ENCODE peak calls at places on chromosomes 3 and 15, in seven cellular contexts. One of them, this sample, is unnamed.

GRCh38 chr3:194062825-194063224 is 73.1 kb upstream of the HES1 start:
- DNase-seq in nephron progenitor cell: no peak
- DNase-seq in IMR-90: no peak
- DNase-seq in sigmoid colon: no peak
- DNase-seq in suprapubic skin: no peak
- DNase-seq in ovary: no peak
- DNase-seq in brain microvascular endothelial cell: no peak
- DNase-seq in this sample: no peak

GRCh38 chr15:40289140-40289775 is 6.4 kb upstream of the ANKRD63 start:
- DNase-seq in nephron progenitor cell: no peak
- DNase-seq in IMR-90: no peak
- DNase-seq in sigmoid colon: no peak
- DNase-seq in suprapubic skin: no peak
- DNase-seq in ovary: no peak
- DNase-seq in brain microvascular endothelial cell: no peak
- DNase-seq in this sample: no peak

GRCh38 chr15:90686435-90687218 is 30.5 kb upstream of the BLM start:
- DNase-seq in nephron progenitor cell: no peak
- DNase-seq in IMR-90: peak
- DNase-seq in sigmoid colon: no peak
- DNase-seq in suprapubic skin: no peak
- DNase-seq in ovary: no peak
- DNase-seq in brain microvascular endothelial cell: no peak
- DNase-seq in this sample: no peak

GRCh38 chr3:183022935-183023516 is 42.7 kb upstream of the DCUN1D1 start:
- DNase-seq in nephron progenitor cell: no peak
- DNase-seq in IMR-90: no peak
- DNase-seq in sigmoid colon: no peak
- DNase-seq in suprapubic skin: no peak
- DNase-seq in ovary: no peak
- DNase-seq in brain microvascular endothelial cell: no peak
- DNase-seq in this sample: no peak

GRCh38 chr3:146142757-146143156 is 18.2 kb downstream of the PLOD2 start:
- DNase-seq in nephron progenitor cell: no peak
- DNase-seq in IMR-90: peak
- DNase-seq in sigmoid colon: no peak
- DNase-seq in suprapubic skin: no peak
- DNase-seq in ovary: no peak
- DNase-seq in brain microvascular endothelial cell: peak
- DNase-seq in this sample: no peak

GRCh38 chr15:37135225-37135624 is 34.9 kb upstream of the MEIS2 start:
- DNase-seq in nephron progenitor cell: no peak
- DNase-seq in IMR-90: no peak
- DNase-seq in sigmoid colon: no peak
- DNase-seq in suprapubic skin: no peak
- DNase-seq in ovary: no peak
- DNase-seq in brain microvascular endothelial cell: no peak
- DNase-seq in this sample: no peak

GRCh38 chr3:143783856-143784370 is 64.4 kb downstream of the SLC9A9 start:
- DNase-seq in nephron progenitor cell: no peak
- DNase-seq in IMR-90: no peak
- DNase-seq in sigmoid colon: no peak
- DNase-seq in suprapubic skin: no peak
- DNase-seq in ovary: no peak
- DNase-seq in brain microvascular endothelial cell: peak
- DNase-seq in this sample: no peak

GRCh38 chr3:52678265-52678927 is 7.3 kb downstream of the PBRM1 start:
- DNase-seq in nephron progenitor cell: no peak
- DNase-seq in IMR-90: no peak
- DNase-seq in sigmoid colon: no peak
- DNase-seq in suprapubic skin: no peak
- DNase-seq in ovary: no peak
- DNase-seq in brain microvascular endothelial cell: no peak
- DNase-seq in this sample: no peak

GRCh38 chr15:76930831-76931396 is 635 bp upstream of the RCN2 start:
- DNase-seq in nephron progenitor cell: no peak
- DNase-seq in IMR-90: no peak
- DNase-seq in sigmoid colon: no peak
- DNase-seq in suprapubic skin: no peak
- DNase-seq in ovary: no peak
- DNase-seq in brain microvascular endothelial cell: no peak
- DNase-seq in this sample: no peak

GRCh38 chr3:153397806-153398205 is 235.8 kb downstream of the RAP2B start:
- DNase-seq in nephron progenitor cell: no peak
- DNase-seq in IMR-90: no peak
- DNase-seq in sigmoid colon: no peak
- DNase-seq in suprapubic skin: no peak
- DNase-seq in ovary: no peak
- DNase-seq in brain microvascular endothelial cell: no peak
- DNase-seq in this sample: no peak

GRCh38 chr3:191330309-191330712 is at the start of gene UTS2B:
- DNase-seq in nephron progenitor cell: no peak
- DNase-seq in IMR-90: peak
- DNase-seq in sigmoid colon: no peak
- DNase-seq in suprapubic skin: no peak
- DNase-seq in ovary: no peak
- DNase-seq in brain microvascular endothelial cell: peak
- DNase-seq in this sample: no peak

GRCh38 chr3:65339160-65339559 is 651.4 kb upstream of the ADAMTS9 start:
- DNase-seq in nephron progenitor cell: no peak
- DNase-seq in IMR-90: no peak
- DNase-seq in sigmoid colon: no peak
- DNase-seq in suprapubic skin: no peak
- DNase-seq in ovary: no peak
- DNase-seq in brain microvascular endothelial cell: no peak
- DNase-seq in this sample: no peak

GRCh38 chr15:100553468-100553867 is 24.7 kb upstream of the CERS3 start:
- DNase-seq in nephron progenitor cell: no peak
- DNase-seq in IMR-90: no peak
- DNase-seq in sigmoid colon: no peak
- DNase-seq in suprapubic skin: no peak
- DNase-seq in ovary: no peak
- DNase-seq in brain microvascular endothelial cell: no peak
- DNase-seq in this sample: no peak

GRCh38 chr3:160977776-160978175 is 127.4 kb downstream of the B3GALNT1 start:
- DNase-seq in nephron progenitor cell: no peak
- DNase-seq in IMR-90: no peak
- DNase-seq in sigmoid colon: no peak
- DNase-seq in suprapubic skin: no peak
- DNase-seq in ovary: no peak
- DNase-seq in brain microvascular endothelial cell: no peak
- DNase-seq in this sample: no peak

GRCh38 chr3:4736284-4736861 is 242.9 kb upstream of the BHLHE40 start:
- DNase-seq in nephron progenitor cell: no peak
- DNase-seq in IMR-90: peak
- DNase-seq in sigmoid colon: no peak
- DNase-seq in suprapubic skin: no peak
- DNase-seq in ovary: no peak
- DNase-seq in brain microvascular endothelial cell: no peak
- DNase-seq in this sample: no peak

GRCh38 chr15:63254991-63255390 is 22.4 kb upstream of the APH1B start:
- DNase-seq in nephron progenitor cell: no peak
- DNase-seq in IMR-90: no peak
- DNase-seq in sigmoid colon: no peak
- DNase-seq in suprapubic skin: no peak
- DNase-seq in ovary: no peak
- DNase-seq in brain microvascular endothelial cell: no peak
- DNase-seq in this sample: no peak

GRCh38 chr15:77028451-77029165 is 33.7 kb downstream of the PSTPIP1 start:
- DNase-seq in nephron progenitor cell: no peak
- DNase-seq in IMR-90: no peak
- DNase-seq in sigmoid colon: peak
- DNase-seq in suprapubic skin: peak
- DNase-seq in ovary: peak
- DNase-seq in brain microvascular endothelial cell: no peak
- DNase-seq in this sample: peak

DNA sequence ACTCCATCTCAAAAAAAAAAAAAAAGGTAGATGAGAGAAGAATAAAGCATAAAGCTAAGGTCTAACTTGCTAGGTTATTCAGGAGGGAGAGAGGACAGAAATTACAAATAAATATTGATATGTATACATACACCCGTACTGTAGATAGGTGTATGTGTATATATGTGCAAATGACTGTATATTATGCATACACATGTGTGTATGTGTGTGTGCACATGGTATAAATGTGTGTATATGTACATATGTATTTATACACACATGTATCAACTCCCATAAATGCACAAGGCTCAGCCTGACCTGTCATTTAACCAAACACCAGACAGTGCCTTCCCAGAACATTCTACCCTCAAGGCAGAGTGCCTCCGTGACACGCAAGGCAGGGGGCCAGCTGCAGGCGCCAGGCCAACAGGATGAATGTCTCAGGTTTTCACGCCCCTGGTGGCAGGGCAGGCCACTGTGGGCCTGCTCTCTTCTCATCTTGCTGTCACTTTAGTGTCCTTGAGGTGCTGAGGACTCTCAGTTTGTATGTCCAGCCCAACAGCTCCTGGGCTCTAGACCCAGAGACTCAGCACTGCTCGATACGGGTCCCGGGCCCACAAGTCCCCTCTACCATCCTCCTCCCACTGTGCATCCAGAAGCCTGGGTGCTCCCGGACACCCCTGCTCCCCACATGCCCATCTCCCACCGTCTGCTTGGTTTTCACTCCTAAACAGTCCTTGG is 40.4 kb downstream of the TM2D3 start:
- DNase-seq in nephron progenitor cell: no peak
- DNase-seq in IMR-90: no peak
- DNase-seq in sigmoid colon: no peak
- DNase-seq in suprapubic skin: no peak
- DNase-seq in ovary: no peak
- DNase-seq in brain microvascular endothelial cell: no peak
- DNase-seq in this sample: no peak
- TF ChIP-seq CTCF in nephron progenitor cell: no peak
- TF ChIP-seq CTCF in IMR-90: no peak
- TF ChIP-seq CTCF in sigmoid colon: no peak
- TF ChIP-seq CTCF in suprapubic skin: no peak
- TF ChIP-seq CTCF in ovary: no peak
- TF ChIP-seq CTCF in brain microvascular endothelial cell: no peak
- TF ChIP-seq CTCF in this sample: no peak

DNA sequence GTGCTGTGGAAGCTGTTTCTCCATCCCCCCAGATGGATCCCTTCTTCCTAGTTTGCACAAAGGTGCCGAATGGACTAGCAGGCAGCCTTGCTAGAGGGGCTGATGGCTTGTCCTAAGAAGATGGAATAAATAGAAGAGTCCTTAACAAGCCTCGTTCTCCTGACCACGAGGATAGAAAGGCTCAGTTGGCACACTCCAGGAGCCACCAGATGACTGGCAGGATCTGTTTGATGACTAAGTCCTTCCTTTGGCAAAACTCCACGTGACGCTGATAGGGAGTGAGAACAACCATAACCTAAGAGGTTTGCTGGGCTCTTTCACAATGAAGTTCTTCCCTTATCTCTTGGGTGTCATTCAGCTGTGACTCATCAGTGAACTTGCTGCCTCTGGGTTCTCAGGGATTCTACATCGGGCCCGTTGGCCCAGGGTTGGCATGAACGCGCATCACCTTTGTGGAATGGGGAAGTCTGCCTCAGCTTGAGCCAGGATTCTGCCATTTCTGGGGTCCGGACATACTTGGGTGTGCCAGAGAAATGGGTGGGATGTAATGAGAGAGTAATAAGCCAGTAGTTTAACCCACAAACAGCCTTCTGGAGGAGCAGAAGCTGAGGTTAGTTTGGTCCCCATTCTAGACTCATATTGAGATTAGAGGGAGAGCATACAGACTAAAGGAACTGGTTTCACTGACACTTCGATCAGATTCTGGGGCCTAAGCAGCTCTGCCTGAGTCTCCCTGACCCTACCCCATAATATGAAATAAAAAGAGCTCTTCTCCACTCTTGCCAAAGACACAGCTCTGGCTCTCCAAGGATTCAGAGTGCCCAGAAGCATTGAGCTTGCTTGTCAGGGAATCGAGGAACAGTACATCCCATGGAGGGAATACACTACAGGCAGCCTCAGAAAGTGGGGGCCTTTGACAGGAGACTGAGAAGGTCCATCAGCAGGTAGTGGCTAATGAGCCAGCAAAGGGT is 2.0 kb upstream of the MELTF start:
- DNase-seq in nephron progenitor cell: no peak
- DNase-seq in IMR-90: peak
- DNase-seq in sigmoid colon: peak
- DNase-seq in suprapubic skin: peak
- DNase-seq in ovary: peak
- DNase-seq in brain microvascular endothelial cell: peak
- DNase-seq in this sample: no peak
- TF ChIP-seq CTCF in nephron progenitor cell: no peak
- TF ChIP-seq CTCF in IMR-90: no peak
- TF ChIP-seq CTCF in sigmoid colon: no peak
- TF ChIP-seq CTCF in suprapubic skin: no peak
- TF ChIP-seq CTCF in ovary: no peak
- TF ChIP-seq CTCF in brain microvascular endothelial cell: no peak
- TF ChIP-seq CTCF in this sample: no peak

DNA sequence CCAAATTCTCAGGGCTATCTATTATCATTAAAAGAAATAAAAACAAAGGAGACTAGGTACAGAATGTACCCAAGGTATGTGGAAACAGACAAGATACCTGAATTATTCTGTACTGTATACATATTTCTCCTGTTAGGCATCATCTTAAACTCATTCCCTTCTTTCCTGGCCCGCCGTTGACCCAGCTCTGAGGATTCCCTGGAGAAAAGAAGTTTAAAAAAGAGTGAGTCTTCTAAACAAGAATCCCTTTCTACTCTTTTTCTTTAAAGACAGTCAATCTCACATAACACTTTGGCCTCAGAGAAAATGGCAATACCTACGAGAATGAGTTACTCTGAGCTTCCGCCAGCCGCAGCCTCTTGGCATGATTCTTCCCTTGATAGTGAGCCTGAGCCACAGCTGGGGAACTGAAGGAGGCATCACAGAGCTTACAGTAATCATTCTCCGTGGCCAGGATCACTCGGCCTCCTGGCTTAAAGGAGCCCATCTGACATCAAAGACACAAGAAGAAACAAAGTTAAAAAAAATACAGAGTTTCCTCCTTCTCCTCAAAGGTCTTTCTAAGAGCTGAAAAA is 44.2 kb downstream of the ZMAT3 start:
- DNase-seq in nephron progenitor cell: peak
- DNase-seq in IMR-90: peak
- DNase-seq in sigmoid colon: no peak
- DNase-seq in suprapubic skin: no peak
- DNase-seq in ovary: no peak
- DNase-seq in brain microvascular endothelial cell: peak
- DNase-seq in this sample: no peak
- TF ChIP-seq CTCF in nephron progenitor cell: no peak
- TF ChIP-seq CTCF in IMR-90: peak
- TF ChIP-seq CTCF in sigmoid colon: no peak
- TF ChIP-seq CTCF in suprapubic skin: no peak
- TF ChIP-seq CTCF in ovary: no peak
- TF ChIP-seq CTCF in brain microvascular endothelial cell: peak
- TF ChIP-seq CTCF in this sample: no peak

DNA sequence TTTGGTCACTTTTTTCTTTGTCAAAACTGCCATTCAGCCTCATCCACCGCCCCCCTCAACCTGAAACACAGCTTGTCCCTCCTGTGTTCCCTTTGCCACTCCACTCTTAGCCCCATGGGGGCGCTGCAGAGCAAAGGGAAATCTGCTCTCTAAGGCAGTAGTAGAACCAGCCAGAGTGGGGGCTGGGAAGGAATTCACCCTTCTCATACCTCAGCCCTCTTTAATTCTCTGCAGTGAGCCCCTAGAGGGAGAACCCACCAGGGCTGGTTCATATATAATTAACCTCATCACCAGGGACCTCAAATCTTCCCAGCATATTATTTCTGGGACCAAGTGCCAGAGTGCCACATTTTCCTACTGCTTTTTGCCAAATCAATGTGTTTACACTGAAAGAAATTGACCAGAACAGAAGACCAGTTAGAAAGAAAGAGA is 2.8 kb upstream of the BCL6 start:
- DNase-seq in nephron progenitor cell: peak
- DNase-seq in IMR-90: peak
- DNase-seq in sigmoid colon: peak
- DNase-seq in suprapubic skin: peak
- DNase-seq in ovary: peak
- DNase-seq in brain microvascular endothelial cell: peak
- DNase-seq in this sample: peak
- TF ChIP-seq CTCF in nephron progenitor cell: peak
- TF ChIP-seq CTCF in IMR-90: peak
- TF ChIP-seq CTCF in sigmoid colon: peak
- TF ChIP-seq CTCF in suprapubic skin: peak
- TF ChIP-seq CTCF in ovary: peak
- TF ChIP-seq CTCF in brain microvascular endothelial cell: peak
- TF ChIP-seq CTCF in this sample: peak